ENCODE peak calls at places on chromosomes 13 and 19, in eight cellular contexts. H is stimulated activated CD8-positive, alpha-beta memory T cell treated with anti-CD3 and anti-CD28 coated beads, Interleukin-12 subunit alpha, Interleukin-12 subunit beta, amount 100 ng/mL, for 1 hour; I is right cardiac atrium; F is heart right ventricle; M is stromal cell of bone marrow; G is RPMI7951; U is nephron progenitor cell; S is ACHN. Q is an unnamed sample.

GRCh38 chr19:55258828-55259539 is at the start of gene PPP6R1:
- DNase-seq in H (peak), I (peak), F (peak), M (peak), G (peak), U (peak), S (peak), Q (peak)

GRCh38 chr13:44416297-44416696 is 42.7 kb downstream of the SERP2 start:
- DNase-seq in H (no peak), I (no peak), F (no peak), M (no peak), G (no peak), U (no peak), S (no peak), Q (no peak)

GRCh38 chr13:51731759-51732158 is 72.2 kb downstream of the DHRS12 start:
- DNase-seq in H (no peak), I (no peak), F (no peak), M (peak), G (peak), U (no peak), S (peak), Q (no peak)

GRCh38 chr13:50838701-50839100 is 4.8 kb downstream of the DLEU7 start:
- DNase-seq in H (no peak), I (no peak), F (no peak), M (no peak), G (no peak), U (no peak), S (no peak), Q (no peak)

GRCh38 chr19:246551-246950 is 44.7 kb downstream of the PLPP2 start:
- DNase-seq in H (no peak), I (peak), F (no peak), M (no peak), G (no peak), U (no peak), S (no peak), Q (no peak)

GRCh38 chr19:51531349-51532315 is at the start of gene SIGLEC6:
- DNase-seq in H (no peak), I (peak), F (peak), M (no peak), G (no peak), U (no peak), S (no peak), Q (no peak)

GRCh38 chr13:46712524-46712923 is 84.4 kb downstream of the ESD start:
- DNase-seq in H (no peak), I (no peak), F (no peak), M (no peak), G (no peak), U (no peak), S (no peak), Q (no peak)

GRCh38 chr19:16825312-16826168 is 3.7 kb upstream of the SIN3B start:
- DNase-seq in H (no peak), I (peak), F (peak), M (no peak), G (peak), U (peak), S (peak), Q (no peak)

GRCh38 chr19:43470288-43470687 is 4.9 kb upstream of the LYPD3 start:
- DNase-seq in H (no peak), I (no peak), F (no peak), M (no peak), G (no peak), U (no peak), S (no peak), Q (peak)

GRCh38 chr19:15195987-15196682 is 4.7 kb downstream of the NOTCH3 start:
- DNase-seq in H (no peak), I (no peak), F (no peak), M (no peak), G (no peak), U (peak), S (no peak), Q (peak)

GRCh38 chr13:108121406-108121805 is 93.9 kb downstream of the LIG4 start:
- DNase-seq in H (no peak), I (no peak), F (no peak), M (no peak), G (no peak), U (no peak), S (no peak), Q (no peak)

GRCh38 chr19:10010247-10010691 is at the start of gene COL5A3:
- DNase-seq in H (no peak), I (peak), F (peak), M (peak), G (peak), U (peak), S (no peak), Q (no peak)

GRCh38 chr19:8456064-8456463 is 11.3 kb downstream of the HNRNPM start:
- DNase-seq in H (no peak), I (no peak), F (no peak), M (no peak), G (no peak), U (peak), S (no peak), Q (no peak)

GRCh38 chr13:26342898-26343297 is 89.0 kb downstream of the CDK8 start:
- DNase-seq in H (no peak), I (no peak), F (no peak), M (no peak), G (no peak), U (no peak), S (no peak), Q (no peak)

GRCh38 chr19:36139473-36140288 is at the start of gene CAPNS1:
- DNase-seq in H (peak), I (peak), F (peak), M (peak), G (peak), U (peak), S (peak), Q (no peak)

GRCh38 chr13:92224052-92224821 is 825.8 kb downstream of the GPC5 start:
- DNase-seq in H (no peak), I (peak), F (no peak), M (peak), G (peak), U (no peak), S (no peak), Q (no peak)

Q was measured in epithelial cell of prostate.